ENCODE peak calls at places on chromosome 16, in seven cellular contexts. H, J, V, P, B, Y and X are unnamed samples.

GRCh38 chr16:53478965-53479364 is 24.0 kb downstream of the AKTIP start:
- DNase-seq in B (no peak), V (no peak), Y (no peak), P (no peak), J (no peak), H (no peak), X (no peak)

GRCh38 chr16:47886631-47887415 is 269.0 kb downstream of the ABCC12 start:
- DNase-seq in J (no peak), B (no peak), V (no peak), H (no peak), Y (no peak), P (no peak), X (no peak)

GRCh38 chr16:30184430-30185140 is 1.2 kb downstream of the CORO1A start:
- DNase-seq in P (peak; percentile 64), Y (peak; percentile 32), J (peak; percentile 30), H (no peak), V (no peak), B (peak; percentile 40), X (peak; percentile 30)

GRCh38 chr16:87434146-87434667 is 42.1 kb downstream of the MAP1LC3B start:
- DNase-seq in H (no peak), J (no peak), B (no peak), P (no peak), Y (no peak), V (no peak), X (no peak)

GRCh38 chr16:52435573-52435972 is 111.4 kb downstream of the TOX3 start:
- DNase-seq in B (no peak), J (no peak), V (no peak), Y (no peak), H (no peak), P (peak; percentile 61), X (no peak)

GRCh38 chr16:18942069-18942468 is 15.9 kb upstream of the SMG1 start:
- DNase-seq in B (no peak), J (no peak), V (no peak), H (no peak), P (no peak), Y (no peak), X (no peak)

GRCh38 chr16:21159281-21159951 is 942 bp downstream of the LDAF1 start:
- DNase-seq in J (peak; percentile 38), Y (peak; percentile 50), P (peak; percentile 46), H (peak; percentile 54), V (peak; percentile 13), B (peak; percentile 27), X (no peak)

GRCh38 chr16:77949445-77949844 is 72.9 kb upstream of the CLEC3A start:
- DNase-seq in Y (peak; percentile 35), J (no peak), H (no peak), B (no peak), V (no peak), P (no peak), X (no peak)

GRCh38 chr16:11632455-11632921 is 35.8 kb upstream of the SNN start:
- DNase-seq in P (no peak), V (peak; percentile 95), H (peak; percentile 31), Y (peak; percentile 62), B (no peak), J (peak; percentile 71), X (peak; percentile 73)

GRCh38 chr16:30700491-30700890 is 1.5 kb downstream of the SRCAP start:
- DNase-seq in J (no peak), H (peak; percentile 5), P (no peak), Y (peak; percentile 59), B (no peak), V (peak; percentile 72), X (no peak)

GRCh38 chr16:79093554-79093967 is 507.0 kb downstream of the MAF start:
- DNase-seq in Y (no peak), J (no peak), P (no peak), H (no peak), B (no peak), V (no peak), X (no peak)

GRCh38 chr16:2333772-2334379 is 6.7 kb downstream of the ABCA3 start:
- DNase-seq in V (no peak), P (no peak), J (no peak), B (no peak), H (no peak), Y (no peak), X (no peak)

GRCh38 chr16:89320717-89321501 is 103.4 kb downstream of the ZNF778 start:
- DNase-seq in J (no peak), V (peak; percentile 52), H (peak; percentile 47), P (no peak), Y (peak; percentile 50), B (peak; percentile 52), X (no peak)

GRCh38 chr16:3135120-3135715 is 389 bp downstream of the ZNF213 start:
- DNase-seq in P (no peak), Y (no peak), H (no peak), J (no peak), V (no peak), B (no peak), X (peak; percentile 73)

GRCh38 chr16:22317625-22318024 is 20.4 kb downstream of the POLR3E start:
- DNase-seq in Y (no peak), B (no peak), J (no peak), H (no peak), P (no peak), V (no peak), X (no peak)

GRCh38 chr16:84559311-84559932 is 55.0 kb upstream of the MEAK7 start:
- DNase-seq in P (no peak), H (no peak), B (no peak), Y (no peak), V (no peak), J (no peak), X (no peak)

GRCh38 chr16:17474037-17474436 is 3.3 kb upstream of the XYLT1 start:
- DNase-seq in J (peak; percentile 18), P (no peak), V (peak; percentile 11), H (no peak), Y (no peak), B (no peak), X (no peak)

GRCh38 chr16:87295259-87295658 is 21.9 kb downstream of the C16orf95 start:
- DNase-seq in B (peak; percentile 50), P (peak; percentile 82), V (no peak), Y (no peak), H (no peak), J (no peak), X (no peak)

GRCh38 chr16:78504391-78504945 is 405.0 kb downstream of the WWOX start:
- DNase-seq in P (no peak), H (no peak), J (peak; percentile 64), Y (no peak), B (no peak), V (peak; percentile 55), X (no peak)

DNA sequence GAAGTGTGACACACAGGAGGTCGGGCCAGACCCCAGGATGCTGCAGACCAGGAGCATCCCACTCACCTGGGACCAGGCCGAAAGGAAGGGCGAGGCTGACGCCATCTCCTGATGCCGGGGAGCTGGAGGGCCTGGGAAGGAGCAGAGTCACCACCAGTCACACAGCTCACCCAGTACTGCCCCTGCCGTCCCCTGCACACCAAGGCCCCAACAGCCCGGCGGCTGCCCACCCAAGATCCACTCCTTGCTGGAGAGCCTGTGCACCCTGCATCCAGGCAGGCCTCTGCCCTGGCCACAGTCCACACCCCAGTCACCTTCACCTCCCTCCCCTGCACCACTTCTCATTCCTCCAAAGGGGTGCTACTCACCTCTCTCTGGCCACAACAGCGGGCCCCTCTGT is 4.8 kb downstream of the ZNF500 start:
- DNase-seq in H (no peak), V (no peak), J (no peak), Y (no peak), B (no peak), P (no peak), X (no peak)
- TF ChIP-seq CTCF in H (no peak), V (no peak), J (no peak), Y (no peak), B (no peak), P (no peak), X (no peak)

DNA sequence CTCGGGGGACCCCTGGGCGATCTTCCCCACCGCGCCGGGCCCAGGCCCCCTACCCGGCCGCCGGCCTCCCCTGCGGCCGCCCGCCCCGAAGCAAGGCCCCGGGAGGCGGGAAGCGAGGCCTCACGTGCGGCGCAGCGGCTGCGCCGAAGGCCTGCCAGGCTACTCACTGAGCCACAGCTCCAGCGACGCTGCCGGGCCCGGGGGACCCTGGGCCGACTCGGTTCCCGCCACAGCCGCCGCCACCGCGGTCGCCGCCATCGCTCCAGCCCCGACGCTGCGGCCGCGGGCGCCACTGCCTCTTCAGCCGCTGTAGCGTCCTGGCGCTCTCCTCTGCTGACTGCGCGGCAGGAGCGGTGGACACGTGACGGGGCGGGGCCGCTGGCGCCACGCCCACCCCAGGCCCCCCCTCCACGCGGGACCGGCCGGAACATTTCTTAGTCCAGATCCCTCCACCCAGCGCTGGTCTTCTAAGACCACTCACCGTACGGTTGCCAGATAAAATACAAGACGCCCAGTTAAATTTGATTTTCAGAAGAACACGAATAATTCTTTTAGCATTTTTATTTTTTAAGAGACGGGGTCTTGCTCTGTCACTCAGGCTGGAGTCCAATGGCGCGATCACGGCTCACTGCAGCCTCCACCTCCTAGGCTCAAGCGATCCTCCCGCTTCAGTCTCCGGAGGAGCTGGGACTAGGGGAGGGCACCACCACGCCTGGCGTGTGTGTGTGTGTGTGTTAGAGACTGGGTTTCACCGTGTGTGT is at the start of gene GGA2:
- DNase-seq in V (peak; percentile 87), Y (peak; percentile 86), P (peak; percentile 91), B (peak; percentile 69), H (peak; percentile 90), J (peak; percentile 81), X (peak; percentile 73)
- TF ChIP-seq CTCF in V (no peak), Y (no peak), P (no peak), B (no peak), H (no peak), J (peak; percentile 43), X (no peak)

DNA sequence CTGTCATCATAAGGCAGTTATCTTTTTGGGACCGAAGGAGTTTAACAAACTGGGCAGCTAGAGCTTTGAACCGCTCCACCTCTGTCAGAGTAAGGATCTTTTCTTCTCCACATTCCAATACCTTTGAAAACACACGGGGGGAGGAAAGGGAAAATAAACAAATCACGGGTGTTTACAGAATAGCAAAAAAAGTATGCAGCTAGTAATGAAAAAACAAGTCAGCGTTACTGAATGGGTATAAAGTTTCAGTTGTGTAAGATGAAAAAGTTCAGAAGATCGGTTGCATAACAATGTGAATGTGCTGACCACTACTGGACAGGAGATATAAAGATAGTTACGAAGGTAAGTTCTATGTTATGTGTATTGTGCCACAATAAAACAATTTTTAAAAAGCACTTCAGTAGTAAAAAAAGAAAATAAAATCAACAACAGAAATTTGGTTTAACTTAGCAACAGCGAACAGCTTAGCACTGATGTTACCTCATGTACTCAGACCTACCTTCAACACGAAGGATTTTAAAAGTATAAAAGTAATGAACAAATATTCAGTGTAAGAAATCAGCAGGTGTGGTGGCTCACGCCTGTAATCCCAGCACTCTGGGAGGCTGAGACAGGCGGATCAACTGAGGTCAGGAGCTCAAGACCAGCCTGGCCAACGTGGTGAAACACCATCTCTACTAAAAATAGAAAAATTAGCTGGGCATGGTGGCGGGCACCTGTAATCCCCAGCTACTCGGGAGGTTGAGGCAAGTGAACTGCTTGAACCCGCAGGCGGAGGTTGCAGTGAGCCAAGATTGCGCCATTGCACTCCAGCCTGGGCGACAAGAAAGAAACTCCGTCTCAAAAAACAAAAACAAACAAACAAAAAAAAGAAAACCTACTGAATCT is 34.3 kb downstream of the MARF1 start:
- DNase-seq in Y (no peak), V (peak; percentile 15), B (peak; percentile 34), J (no peak), H (no peak), P (no peak), X (no peak)
- TF ChIP-seq CTCF in Y (no peak), V (no peak), B (no peak), J (no peak), H (peak; percentile 14), P (no peak), X (no peak)

GRCh38 chr16:1171001-1171400 is 18.1 kb downstream of the CACNA1H start:
- DNase-seq in H (no peak), J (no peak), B (no peak), V (no peak), P (no peak), Y (no peak), X (no peak)
- TF ChIP-seq CTCF in H (no peak), J (no peak), B (no peak), V (no peak), P (no peak), Y (no peak), X (no peak)